ENCODE peak calls at places on chromosomes 5 and 9, in seven cellular contexts. N, B, K, J, F, Y and D are unnamed samples.

GRCh38 chr5:35618297-35618636 is 604 bp downstream of the SPEF2 start:
- DNase-seq in J (peak), K (no peak), Y (no peak), N (no peak), F (no peak), B (no peak), D (peak)

GRCh38 chr9:4926239-4926638 is 58.8 kb upstream of the JAK2 start:
- DNase-seq in N (no peak), J (no peak), B (no peak), K (no peak), Y (no peak), F (no peak), D (no peak)

GRCh38 chr5:118008779-118009178 is 979.6 kb downstream of the DTWD2 start:
- DNase-seq in J (no peak), B (no peak), Y (no peak), N (no peak), F (no peak), K (no peak), D (no peak)

GRCh38 chr9:3059781-3060468 is 216.0 kb upstream of the PUM3 start:
- DNase-seq in J (no peak), K (peak), Y (peak), B (peak), N (no peak), F (no peak), D (no peak)

GRCh38 chr5:74415695-74416102 is 224.8 kb downstream of the ENC1 start:
- DNase-seq in J (no peak), B (no peak), K (no peak), F (no peak), Y (no peak), N (no peak), D (no peak)

GRCh38 chr9:16626577-16627130 is 243.8 kb downstream of the BNC2 start:
- DNase-seq in B (peak), J (peak), Y (peak), K (no peak), F (peak), N (no peak), D (peak)

GRCh38 chr9:132357764-132358163 is 3.0 kb upstream of the SETX start:
- DNase-seq in Y (no peak), N (no peak), B (no peak), J (no peak), K (no peak), F (no peak), D (no peak)

GRCh38 chr5:6760003-6760402 is 46.8 kb downstream of the TENT4A start:
- DNase-seq in B (no peak), Y (no peak), J (no peak), N (no peak), F (no peak), K (no peak), D (no peak)

GRCh38 chr9:136848393-136849037 is 694 bp upstream of the PHPT1 start:
- DNase-seq in J (peak), K (peak), F (no peak), B (peak), N (peak), Y (peak), D (no peak)

GRCh38 chr5:122985954-122986721 is 50.4 kb downstream of the PPIC start:
- DNase-seq in K (no peak), Y (no peak), F (no peak), J (no peak), N (no peak), B (no peak), D (no peak)

GRCh38 chr5:113574417-113574816 is 60.9 kb downstream of the YTHDC2 start:
- DNase-seq in Y (peak), J (peak), B (no peak), K (peak), F (peak), N (no peak), D (peak)

GRCh38 chr5:143600396-143601075 is 197.1 kb upstream of the NR3C1 start:
- DNase-seq in J (peak), F (no peak), Y (no peak), K (no peak), B (no peak), N (no peak), D (peak)

GRCh38 chr9:93061791-93062299 is 3.3 kb downstream of the SUSD3 start:
- DNase-seq in J (no peak), Y (no peak), B (no peak), K (no peak), N (no peak), F (no peak), D (no peak)

GRCh38 chr5:146706321-146706972 is 172.1 kb downstream of the PPP2R2B start:
- DNase-seq in N (no peak), J (no peak), F (no peak), B (no peak), Y (no peak), K (no peak), D (no peak)

GRCh38 chr5:171647900-171648253 is 137.7 kb upstream of the SMIM23 start:
- DNase-seq in F (peak), K (no peak), N (no peak), Y (no peak), J (no peak), B (no peak), D (peak)

GRCh38 chr9:127661342-127661741 is 45.4 kb upstream of the CFAP157 start:
- DNase-seq in Y (no peak), N (no peak), F (no peak), J (no peak), K (no peak), B (peak), D (no peak)

GRCh38 chr5:161190086-161190485 is 338.1 kb upstream of the ATP10B start:
- DNase-seq in Y (no peak), B (no peak), N (no peak), J (no peak), F (no peak), K (no peak), D (no peak)

GRCh38 chr9:114787781-114788498 is 17.9 kb downstream of the TNFSF15 start:
- DNase-seq in K (peak), B (no peak), F (no peak), J (no peak), Y (peak), N (no peak), D (no peak)

GRCh38 chr5:17056056-17056690 is 120.1 kb upstream of the MYO10 start:
- DNase-seq in B (no peak), F (peak), K (no peak), J (no peak), N (no peak), Y (peak), D (no peak)

GRCh38 chr5:5658226-5658625 is 235.7 kb downstream of the ICE1 start:
- DNase-seq in K (no peak), Y (peak), N (no peak), J (no peak), B (no peak), F (peak), D (peak)

GRCh38 chr5:4627887-4628286 is 512.2 kb upstream of the ADAMTS16 start:
- DNase-seq in K (no peak), N (no peak), F (no peak), Y (no peak), B (no peak), J (no peak), D (no peak)

GRCh38 chr5:64166201-64166959 is 737 bp downstream of the RNF180 start:
- DNase-seq in J (no peak), B (peak), F (peak), K (no peak), N (peak), Y (no peak), D (peak)

GRCh38 chr5:43753069-43753468 is 150.1 kb downstream of the NNT start:
- DNase-seq in Y (no peak), B (no peak), N (no peak), K (no peak), J (no peak), F (no peak), D (no peak)

GRCh38 chr5:147972441-147972840 is 66.1 kb upstream of the C5orf46 start:
- DNase-seq in K (no peak), J (no peak), Y (peak), B (no peak), F (no peak), N (no peak), D (no peak)

GRCh38 chr5:39520232-39520572 is 95.4 kb upstream of the DAB2 start:
- DNase-seq in K (no peak), Y (no peak), J (peak), B (no peak), F (peak), N (no peak), D (peak)

GRCh38 chr5:139844472-139845145 is 49.0 kb downstream of the PSD2 start:
- DNase-seq in Y (peak), F (peak), J (peak), N (peak), K (peak), B (peak), D (peak)

GRCh38 chr5:172871561-172871960 is 37.5 kb downstream of the ERGIC1 start:
- DNase-seq in N (no peak), F (no peak), J (no peak), Y (no peak), B (no peak), K (no peak), D (no peak)

GRCh38 chr9:126394802-126395201 is 68.2 kb downstream of the MVB12B start:
- DNase-seq in F (no peak), Y (no peak), K (no peak), B (no peak), J (no peak), N (no peak), D (no peak)

GRCh38 chr9:126398403-126399058 is 71.9 kb downstream of the MVB12B start:
- DNase-seq in F (peak), K (peak), J (peak), Y (peak), N (peak), B (peak), D (peak)

GRCh38 chr9:126399251-126399650 is 72.6 kb downstream of the MVB12B start:
- DNase-seq in B (no peak), Y (no peak), K (no peak), N (no peak), J (no peak), F (peak), D (peak)

GRCh38 chr9:126395439-126396212 is 69.0 kb downstream of the MVB12B start:
- DNase-seq in K (peak), F (peak), Y (peak), B (no peak), N (no peak), J (peak), D (peak)

DNA sequence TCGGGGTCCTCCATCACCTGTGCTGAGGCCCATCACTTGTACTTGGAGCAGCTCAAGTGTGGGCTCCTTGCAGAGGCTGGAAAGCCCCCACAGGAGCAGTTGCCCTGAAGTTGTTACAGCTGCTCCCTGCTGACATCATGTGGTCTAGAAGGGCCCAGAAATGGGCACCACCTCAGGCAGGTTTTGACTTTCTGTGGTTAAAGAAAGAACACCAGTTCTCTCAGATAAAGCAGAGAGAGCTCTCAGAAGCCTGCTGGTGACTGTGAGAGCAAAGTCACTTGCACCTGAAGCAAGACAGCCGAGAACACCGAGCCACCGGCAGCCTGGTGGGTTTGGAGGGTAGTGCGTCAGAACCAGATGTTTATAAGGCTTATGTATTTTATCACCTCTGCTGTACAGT is 70.4 kb downstream of the MVB12B start:
- DNase-seq in B (no peak), K (peak), N (no peak), J (no peak), F (no peak), Y (no peak), D (no peak)
- TF ChIP-seq CTCF in B (no peak), K (peak), N (no peak), J (no peak), F (no peak), Y (no peak), D (no peak)

GRCh38 chr9:75150512-75150911 is 62.2 kb downstream of the OSTF1 start:
- DNase-seq in N (no peak), F (no peak), Y (no peak), K (no peak), J (no peak), B (no peak), D (no peak)
- H3K4me3 ChIP-seq in N (no peak), F (no peak), Y (no peak), K (no peak), J (no peak), B (no peak), D (no peak)

DNA sequence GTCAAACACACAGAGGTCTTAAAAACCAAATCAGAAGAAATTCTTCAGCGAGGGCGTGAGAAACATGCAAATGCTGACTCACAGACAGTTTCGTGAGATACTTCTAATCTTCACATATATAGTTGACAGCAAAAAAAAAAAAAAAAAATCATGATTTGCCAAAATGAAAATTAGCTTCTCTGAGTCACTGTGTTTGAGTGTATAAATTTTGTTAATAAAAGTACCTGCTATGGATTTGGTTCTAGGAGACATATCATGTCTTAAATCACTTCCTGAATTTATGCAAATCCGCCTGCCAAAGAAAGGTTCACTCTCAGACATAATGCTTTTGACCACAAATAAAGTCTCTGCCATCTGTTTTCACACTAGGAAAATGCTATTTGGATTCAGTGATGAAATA is 114.3 kb downstream of the SLC1A3 start:
- DNase-seq in J (no peak), Y (no peak), B (no peak), N (no peak), F (no peak), K (no peak), D (no peak)
- TF ChIP-seq CTCF in J (no peak), Y (no peak), B (no peak), N (no peak), F (no peak), K (no peak), D (no peak)

DNA sequence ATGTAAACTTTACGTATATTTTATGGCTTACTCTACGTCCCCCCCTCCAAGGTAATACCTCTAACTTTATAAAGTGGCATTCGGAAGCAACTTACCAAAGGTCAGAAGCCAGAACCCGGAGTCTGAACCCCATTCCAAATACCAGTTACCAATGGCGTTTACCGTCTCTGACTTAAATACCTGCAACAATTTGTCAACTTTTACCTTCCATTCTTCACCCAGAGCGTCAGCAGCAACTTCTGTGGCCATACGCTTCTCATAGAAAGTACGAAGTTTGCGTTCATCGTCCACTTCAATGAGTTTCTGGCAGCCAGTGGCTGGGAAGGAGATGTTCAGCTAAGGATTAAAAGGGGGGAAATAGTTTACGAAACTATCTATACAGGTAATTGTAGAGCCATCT is 753 bp downstream of the RPS6 start:
- DNase-seq in F (no peak), K (no peak), N (no peak), J (no peak), B (peak), Y (no peak), D (no peak)
- H3K4me3 ChIP-seq in F (peak), K (peak), N (peak), J (peak), B (peak), Y (peak), D (peak)

DNA sequence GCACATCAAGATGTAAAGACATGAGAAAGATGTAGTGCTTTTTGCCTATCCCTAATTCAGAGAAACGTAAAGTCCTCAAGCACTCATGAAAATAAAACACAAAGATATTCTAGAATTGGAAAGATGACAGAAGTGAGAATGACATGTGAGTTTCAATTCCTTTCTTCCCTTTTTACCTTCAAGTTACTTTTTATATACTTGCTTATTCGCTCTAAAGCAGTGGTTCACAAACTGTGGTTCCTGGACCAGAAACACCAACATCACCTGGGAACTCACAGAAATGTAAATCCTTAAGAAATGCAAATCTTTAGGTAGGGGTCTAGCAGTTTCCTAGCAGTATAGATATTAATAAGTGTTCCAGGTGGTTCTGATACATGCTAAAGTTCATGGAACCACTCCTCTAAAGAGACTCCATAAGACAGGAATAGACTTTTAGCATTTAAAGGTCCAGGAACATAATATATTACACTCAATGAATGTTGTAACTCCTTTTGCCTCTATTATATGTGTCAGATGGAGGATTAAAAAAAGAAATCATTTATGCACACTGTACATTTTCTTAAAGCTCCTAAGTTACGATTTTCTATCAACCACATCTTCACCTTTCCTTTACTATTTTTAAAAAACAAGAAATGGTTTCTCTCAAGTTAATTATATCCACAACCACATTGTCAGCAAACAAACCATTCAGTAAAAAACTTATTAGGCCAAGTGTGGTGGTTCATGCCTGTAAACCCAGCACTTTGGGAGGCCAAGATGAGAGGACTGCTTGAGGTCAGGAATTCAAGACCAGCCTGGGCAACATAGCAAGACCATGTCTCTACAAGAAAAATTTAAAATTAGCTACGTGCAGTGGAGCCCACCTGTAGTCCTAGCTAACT is 39.9 kb downstream of the ERP44 start:
- DNase-seq in K (no peak), Y (no peak), J (no peak), F (no peak), B (no peak), N (no peak), D (no peak)
- TF ChIP-seq CTCF in K (no peak), Y (no peak), J (no peak), F (no peak), B (no peak), N (no peak), D (no peak)

DNA sequence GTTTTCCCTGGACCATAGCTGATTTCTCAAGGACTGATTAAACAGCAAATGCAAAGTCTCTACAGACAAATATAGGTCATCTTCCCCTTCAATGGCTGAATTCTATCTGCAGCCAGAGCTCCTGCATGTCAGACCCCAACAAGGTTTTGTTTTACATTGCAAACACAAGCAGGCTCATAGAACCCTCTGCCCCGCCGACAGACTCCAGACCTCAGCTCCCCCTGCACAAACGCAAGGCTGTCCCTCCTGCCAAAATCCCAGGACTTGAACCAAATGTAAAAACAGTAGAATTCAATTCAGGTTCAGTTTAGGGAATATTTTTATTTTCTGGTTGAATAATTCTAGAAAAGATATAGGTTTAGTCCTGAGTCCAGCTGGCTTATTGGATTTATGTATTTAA is 526.7 kb upstream of the TRPC7 start:
- DNase-seq in N (no peak), B (no peak), J (no peak), F (no peak), K (no peak), Y (no peak), D (no peak)
- H3K4me3 ChIP-seq in N (no peak), B (no peak), J (no peak), F (no peak), K (no peak), Y (no peak), D (no peak)